ENCODE peak calls at places on chromosome 15, in five cellular contexts. One of them, this sample, is unnamed.

GRCh38 chr15:72796515-72797337 is 13.2 kb upstream of the ADPGK start:
- DNase-seq in WTC11: peak
- DNase-seq in nephron progenitor cell: peak
- DNase-seq in colonic mucosa: peak
- DNase-seq in cardiac fibroblast: peak
- DNase-seq in this sample: peak

GRCh38 chr15:51025454-51025846 is 69.3 kb downstream of the TNFAIP8L3 start:
- DNase-seq in WTC11: no peak
- DNase-seq in nephron progenitor cell: no peak
- DNase-seq in colonic mucosa: no peak
- DNase-seq in cardiac fibroblast: no peak
- DNase-seq in this sample: no peak

GRCh38 chr15:86877171-86877631 is 797.5 kb downstream of the AGBL1 start:
- DNase-seq in WTC11: no peak
- DNase-seq in nephron progenitor cell: no peak
- DNase-seq in colonic mucosa: no peak
- DNase-seq in cardiac fibroblast: no peak
- DNase-seq in this sample: no peak

GRCh38 chr15:68431792-68432401 is at the start of gene ITGA11:
- DNase-seq in WTC11: peak
- DNase-seq in nephron progenitor cell: peak
- DNase-seq in colonic mucosa: peak
- DNase-seq in cardiac fibroblast: peak
- DNase-seq in this sample: peak

GRCh38 chr15:98939311-98940080 is 68.1 kb downstream of the PGPEP1L start:
- DNase-seq in WTC11: no peak
- DNase-seq in nephron progenitor cell: no peak
- DNase-seq in colonic mucosa: no peak
- DNase-seq in cardiac fibroblast: no peak
- DNase-seq in this sample: no peak

GRCh38 chr15:53974121-53974520 is 4.1 kb upstream of the UNC13C start:
- DNase-seq in WTC11: no peak
- DNase-seq in nephron progenitor cell: no peak
- DNase-seq in colonic mucosa: no peak
- DNase-seq in cardiac fibroblast: no peak
- DNase-seq in this sample: no peak

GRCh38 chr15:88982304-88982945 is 69.2 kb upstream of the MFGE8 start:
- DNase-seq in WTC11: no peak
- DNase-seq in nephron progenitor cell: no peak
- DNase-seq in colonic mucosa: no peak
- DNase-seq in cardiac fibroblast: peak
- DNase-seq in this sample: peak

GRCh38 chr15:38471974-38472373 is 18.0 kb downstream of the FAM98B start:
- DNase-seq in WTC11: no peak
- DNase-seq in nephron progenitor cell: no peak
- DNase-seq in colonic mucosa: no peak
- DNase-seq in cardiac fibroblast: no peak
- DNase-seq in this sample: no peak

GRCh38 chr15:50463423-50464358 is 39.5 kb downstream of the USP8 start:
- DNase-seq in WTC11: no peak
- DNase-seq in nephron progenitor cell: no peak
- DNase-seq in colonic mucosa: no peak
- DNase-seq in cardiac fibroblast: peak
- DNase-seq in this sample: peak

GRCh38 chr15:62054979-62055378 is 5.3 kb downstream of the VPS13C start:
- DNase-seq in WTC11: no peak
- DNase-seq in nephron progenitor cell: no peak
- DNase-seq in colonic mucosa: no peak
- DNase-seq in cardiac fibroblast: no peak
- DNase-seq in this sample: no peak

GRCh38 chr15:57640935-57641682 is 49.4 kb downstream of the MYZAP start:
- DNase-seq in WTC11: peak
- DNase-seq in nephron progenitor cell: peak
- DNase-seq in colonic mucosa: no peak
- DNase-seq in cardiac fibroblast: peak
- DNase-seq in this sample: peak
- TF ChIP-seq CTCF in WTC11: no peak
- TF ChIP-seq CTCF in nephron progenitor cell: peak
- TF ChIP-seq CTCF in colonic mucosa: peak
- TF ChIP-seq CTCF in cardiac fibroblast: peak
- TF ChIP-seq CTCF in this sample: peak

GRCh38 chr15:46502668-46503067 is 867.8 kb downstream of the SQOR start:
- DNase-seq in WTC11: no peak
- DNase-seq in nephron progenitor cell: no peak
- DNase-seq in colonic mucosa: no peak
- DNase-seq in cardiac fibroblast: peak
- DNase-seq in this sample: no peak
- TF ChIP-seq CTCF in WTC11: peak
- TF ChIP-seq CTCF in nephron progenitor cell: peak
- TF ChIP-seq CTCF in colonic mucosa: no peak
- TF ChIP-seq CTCF in cardiac fibroblast: peak
- TF ChIP-seq CTCF in this sample: no peak

DNA sequence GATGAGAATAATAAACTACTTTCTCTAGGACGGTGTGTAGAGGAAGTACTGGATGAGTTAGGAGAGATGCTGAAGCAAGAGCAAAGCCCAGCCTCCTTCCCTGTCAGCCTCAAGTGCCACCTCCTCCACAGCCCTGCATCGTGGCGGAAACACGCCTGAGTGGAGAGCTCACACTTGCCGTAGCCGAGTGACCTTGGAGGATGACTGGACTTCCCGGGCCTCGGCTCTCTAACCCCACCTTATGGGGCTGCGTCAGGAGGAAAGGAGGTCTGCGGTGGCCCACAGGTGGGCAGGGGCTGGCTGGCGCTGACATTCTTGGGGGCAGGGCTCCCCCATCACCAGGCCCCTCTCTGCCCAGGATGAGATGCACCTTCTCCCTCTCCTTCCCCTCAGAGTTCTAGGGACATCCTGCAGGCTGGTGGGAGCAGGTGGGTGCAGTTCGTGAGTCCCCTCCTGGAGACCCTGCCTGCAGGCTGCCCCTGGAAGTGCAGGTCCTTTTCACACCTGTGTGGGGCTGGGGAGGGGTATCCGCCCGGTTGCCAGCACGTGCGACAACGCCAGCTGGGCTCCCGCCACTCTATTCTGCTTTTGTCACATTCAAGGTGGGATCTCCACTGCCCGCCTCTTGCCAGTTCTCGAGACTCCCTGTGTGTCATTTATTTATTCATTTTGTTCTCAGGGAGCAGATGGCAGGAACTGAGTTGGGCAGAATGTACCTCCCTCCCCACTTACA is 175.2 kb downstream of the MEGF11 start:
- DNase-seq in WTC11: peak
- DNase-seq in nephron progenitor cell: no peak
- DNase-seq in colonic mucosa: no peak
- DNase-seq in cardiac fibroblast: no peak
- DNase-seq in this sample: no peak
- TF ChIP-seq CTCF in WTC11: no peak
- TF ChIP-seq CTCF in nephron progenitor cell: no peak
- TF ChIP-seq CTCF in colonic mucosa: no peak
- TF ChIP-seq CTCF in cardiac fibroblast: no peak
- TF ChIP-seq CTCF in this sample: no peak

GRCh38 chr15:80991446-80991845 is 1.8 kb upstream of the MESD start:
- DNase-seq in WTC11: no peak
- DNase-seq in nephron progenitor cell: no peak
- DNase-seq in colonic mucosa: peak
- DNase-seq in cardiac fibroblast: peak
- DNase-seq in this sample: no peak

GRCh38 chr15:80989518-80990478 is at the start of gene MESD:
- DNase-seq in WTC11: peak
- DNase-seq in nephron progenitor cell: peak
- DNase-seq in colonic mucosa: peak
- DNase-seq in cardiac fibroblast: peak
- DNase-seq in this sample: peak

GRCh38 chr15:80989110-80989517 is 505 bp downstream of the MESD start:
- DNase-seq in WTC11: no peak
- DNase-seq in nephron progenitor cell: peak
- DNase-seq in colonic mucosa: no peak
- DNase-seq in cardiac fibroblast: no peak
- DNase-seq in this sample: no peak

GRCh38 chr15:80992436-80992835 is 2.8 kb upstream of the MESD start:
- DNase-seq in WTC11: no peak
- DNase-seq in nephron progenitor cell: no peak
- DNase-seq in colonic mucosa: no peak
- DNase-seq in cardiac fibroblast: peak
- DNase-seq in this sample: no peak

DNA sequence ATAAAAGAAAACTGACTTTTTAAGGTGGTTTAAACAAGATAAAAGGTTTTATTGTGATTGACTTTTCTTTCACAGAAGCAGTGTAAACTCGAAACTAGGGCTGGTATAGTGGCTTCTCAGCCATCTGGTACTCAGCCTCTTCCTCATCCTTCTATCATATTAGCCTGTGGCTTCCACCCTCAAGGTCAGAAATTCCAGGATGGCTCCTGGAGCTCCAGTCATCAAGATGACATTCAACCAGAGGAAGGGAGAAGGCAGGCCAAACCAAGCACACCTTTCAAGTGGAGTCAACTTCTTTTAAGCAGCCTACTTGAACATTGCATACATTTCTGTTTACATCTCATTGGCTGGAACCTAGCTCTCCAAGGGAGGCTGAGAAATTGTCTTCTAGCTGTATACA is 1.3 kb upstream of the MESD start:
- DNase-seq in WTC11: no peak
- DNase-seq in nephron progenitor cell: no peak
- DNase-seq in colonic mucosa: no peak
- DNase-seq in cardiac fibroblast: no peak
- DNase-seq in this sample: no peak
- TF ChIP-seq CTCF in WTC11: no peak
- TF ChIP-seq CTCF in nephron progenitor cell: no peak
- TF ChIP-seq CTCF in colonic mucosa: no peak
- TF ChIP-seq CTCF in cardiac fibroblast: no peak
- TF ChIP-seq CTCF in this sample: no peak

GRCh38 chr15:41930221-41930866 is 36.5 kb upstream of the SPTBN5 start:
- DNase-seq in WTC11: no peak
- DNase-seq in nephron progenitor cell: no peak
- DNase-seq in colonic mucosa: peak
- DNase-seq in cardiac fibroblast: peak
- DNase-seq in this sample: peak
- TF ChIP-seq CTCF in WTC11: no peak
- TF ChIP-seq CTCF in nephron progenitor cell: no peak
- TF ChIP-seq CTCF in colonic mucosa: no peak
- TF ChIP-seq CTCF in cardiac fibroblast: peak
- TF ChIP-seq CTCF in this sample: peak

DNA sequence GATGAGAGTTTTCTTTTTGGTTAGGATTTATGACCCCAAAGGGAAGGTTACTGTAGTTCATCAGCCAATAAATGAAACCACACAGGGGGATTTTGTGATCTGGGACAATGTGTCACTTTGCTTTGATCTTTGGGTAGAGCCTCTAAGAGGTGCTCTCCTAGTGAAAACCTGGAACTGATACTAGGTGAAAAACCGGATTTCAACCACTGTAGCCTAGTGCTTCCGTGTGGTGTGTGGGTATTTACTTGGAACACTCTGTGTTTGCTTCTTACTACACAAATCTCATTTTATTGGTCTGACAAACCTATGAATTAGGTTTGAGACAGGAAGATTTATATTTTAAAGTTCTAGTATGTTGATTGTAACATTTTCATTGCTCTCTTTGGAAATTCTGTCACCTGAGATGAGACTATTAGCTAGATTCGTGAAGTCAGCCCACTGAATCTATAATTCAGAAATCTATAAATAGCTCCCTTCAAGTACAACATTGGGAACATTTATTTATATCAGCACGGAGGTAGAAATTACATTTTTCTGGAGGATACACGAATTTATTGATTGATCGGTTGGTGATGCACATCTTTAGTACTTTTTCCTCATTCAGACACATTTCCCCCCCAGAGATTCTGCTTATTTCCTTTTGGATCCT is 119.8 kb downstream of the AKAP13 start:
- DNase-seq in WTC11: no peak
- DNase-seq in nephron progenitor cell: no peak
- DNase-seq in colonic mucosa: no peak
- DNase-seq in cardiac fibroblast: no peak
- DNase-seq in this sample: no peak
- TF ChIP-seq CTCF in WTC11: no peak
- TF ChIP-seq CTCF in nephron progenitor cell: no peak
- TF ChIP-seq CTCF in colonic mucosa: no peak
- TF ChIP-seq CTCF in cardiac fibroblast: no peak
- TF ChIP-seq CTCF in this sample: no peak

GRCh38 chr15:78046796-78047341 is 30.6 kb downstream of the TBC1D2B start:
- DNase-seq in WTC11: no peak
- DNase-seq in nephron progenitor cell: no peak
- DNase-seq in colonic mucosa: no peak
- DNase-seq in cardiac fibroblast: no peak
- DNase-seq in this sample: no peak

GRCh38 chr15:78050441-78050809 is 27.1 kb downstream of the TBC1D2B start:
- DNase-seq in WTC11: no peak
- DNase-seq in nephron progenitor cell: no peak
- DNase-seq in colonic mucosa: no peak
- DNase-seq in cardiac fibroblast: peak
- DNase-seq in this sample: no peak

GRCh38 chr15:78048410-78048946 is 29.0 kb downstream of the TBC1D2B start:
- DNase-seq in WTC11: no peak
- DNase-seq in nephron progenitor cell: no peak
- DNase-seq in colonic mucosa: no peak
- DNase-seq in cardiac fibroblast: no peak
- DNase-seq in this sample: no peak

GRCh38 chr15:78049691-78050440 is 27.6 kb downstream of the TBC1D2B start:
- DNase-seq in WTC11: no peak
- DNase-seq in nephron progenitor cell: no peak
- DNase-seq in colonic mucosa: no peak
- DNase-seq in cardiac fibroblast: peak
- DNase-seq in this sample: peak

DNA sequence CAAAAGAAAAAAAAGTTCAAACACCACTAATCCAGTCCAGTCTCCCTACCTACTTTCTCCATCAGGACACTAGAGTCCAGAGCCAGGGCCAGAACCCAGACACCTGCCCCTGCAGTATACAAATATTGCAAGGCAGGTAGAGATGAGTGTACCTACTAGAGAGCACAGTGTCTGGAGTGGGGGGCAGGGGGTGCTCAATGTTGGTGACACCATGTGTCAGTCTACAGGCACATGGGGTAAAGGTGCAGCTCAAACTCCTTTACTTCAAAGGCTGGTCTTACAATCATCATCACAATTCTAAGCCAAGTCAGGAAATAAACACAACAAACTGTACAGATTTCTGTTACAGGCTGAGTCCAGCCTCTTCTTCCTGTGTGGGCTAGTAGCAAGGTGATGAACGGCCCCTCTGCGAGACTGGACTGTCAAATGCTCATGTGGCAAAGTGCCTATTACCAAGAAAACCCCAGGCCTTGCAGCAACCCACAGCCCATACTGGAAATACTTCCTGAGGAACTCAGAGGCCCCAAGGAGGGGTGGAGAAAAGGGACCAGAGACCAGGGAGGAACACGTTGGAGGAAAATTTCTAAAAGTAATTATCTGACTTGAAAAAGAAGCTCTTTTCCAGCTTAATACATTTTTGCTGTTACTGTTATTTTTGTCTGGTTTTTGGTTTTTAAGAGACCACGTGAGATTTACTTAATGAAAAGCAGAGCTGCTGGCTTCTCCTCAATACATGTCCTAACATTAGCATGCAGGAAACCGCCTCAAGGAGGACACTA is 29.7 kb downstream of the TBC1D2B start:
- DNase-seq in WTC11: no peak
- DNase-seq in nephron progenitor cell: no peak
- DNase-seq in colonic mucosa: no peak
- DNase-seq in cardiac fibroblast: peak
- DNase-seq in this sample: peak
- TF ChIP-seq CTCF in WTC11: no peak
- TF ChIP-seq CTCF in nephron progenitor cell: no peak
- TF ChIP-seq CTCF in colonic mucosa: no peak
- TF ChIP-seq CTCF in cardiac fibroblast: no peak
- TF ChIP-seq CTCF in this sample: no peak

GRCh38 chr15:90864507-90864906 is 3.9 kb upstream of the FURIN start:
- DNase-seq in WTC11: no peak
- DNase-seq in nephron progenitor cell: no peak
- DNase-seq in colonic mucosa: no peak
- DNase-seq in cardiac fibroblast: no peak
- DNase-seq in this sample: no peak
- TF ChIP-seq CTCF in WTC11: no peak
- TF ChIP-seq CTCF in nephron progenitor cell: no peak
- TF ChIP-seq CTCF in colonic mucosa: no peak
- TF ChIP-seq CTCF in cardiac fibroblast: no peak
- TF ChIP-seq CTCF in this sample: no peak

This sample was measured in astrocyte of the spinal cord.